ENCODE peak calls at places on chromosomes 11 and 22, in seven cellular contexts. W, V, D, T, G, E and J are unnamed samples.

GRCh38 chr22:25903294-25903693 is 161.3 kb downstream of the MYO18B start:
- DNase-seq in V (peak), E (no peak), D (no peak), T (peak), G (peak), W (peak), J (peak)

GRCh38 chr22:42895541-42895981 is 38.5 kb upstream of the ARFGAP3 start:
- DNase-seq in W (no peak), G (no peak), D (no peak), E (no peak), T (no peak), V (no peak), J (no peak)

GRCh38 chr11:2573240-2574042 is 126.4 kb downstream of the KCNQ1OT1 start:
- DNase-seq in E (no peak), V (no peak), D (no peak), G (no peak), W (no peak), T (no peak), J (no peak)

GRCh38 chr22:25661067-25661466 is 80.9 kb upstream of the MYO18B start:
- DNase-seq in W (no peak), G (no peak), T (no peak), E (no peak), D (peak), V (no peak), J (no peak)

GRCh38 chr11:45061641-45062040 is 84.8 kb upstream of the PRDM11 start:
- DNase-seq in W (no peak), T (no peak), G (no peak), E (no peak), V (no peak), D (no peak), J (no peak)

GRCh38 chr11:74035264-74035663 is 26.4 kb upstream of the UCP3 start:
- DNase-seq in E (peak), T (no peak), V (no peak), G (no peak), W (no peak), D (peak), J (no peak)

GRCh38 chr11:17805043-17805442 is 70.5 kb downstream of the KCNC1 start:
- DNase-seq in T (no peak), D (no peak), E (no peak), V (no peak), W (no peak), G (no peak), J (no peak)

GRCh38 chr11:2533642-2534115 is 88.9 kb downstream of the KCNQ1 start:
- DNase-seq in T (peak), D (peak), E (peak), V (peak), W (peak), G (no peak), J (peak)

GRCh38 chr11:19437760-19438159 is 197.0 kb upstream of the E2F8 start:
- DNase-seq in W (no peak), G (peak), T (no peak), E (peak), V (no peak), D (peak), J (no peak)

GRCh38 chr11:86013718-86014117 is 55.2 kb downstream of the PICALM start:
- DNase-seq in T (no peak), W (no peak), V (no peak), G (no peak), E (no peak), D (no peak), J (no peak)

GRCh38 chr22:43811777-43812148 is 342 bp downstream of the EFCAB6 start:
- DNase-seq in D (peak), T (no peak), V (no peak), W (no peak), G (peak), E (peak), J (no peak)

GRCh38 chr11:57410287-57410686 is 16.6 kb downstream of the SLC43A3 start:
- DNase-seq in G (no peak), T (no peak), D (peak), E (peak), W (no peak), V (no peak), J (no peak)

GRCh38 chr22:44225091-44225689 is 44.5 kb downstream of the PARVG start:
- DNase-seq in D (no peak), G (no peak), T (no peak), W (no peak), E (no peak), V (no peak), J (no peak)

GRCh38 chr22:44133901-44134511 is 46.7 kb upstream of the PARVG start:
- DNase-seq in V (no peak), D (peak), E (no peak), W (no peak), T (no peak), G (no peak), J (no peak)

GRCh38 chr11:47257518-47258316 is at the start of gene NR1H3:
- DNase-seq in D (peak), W (peak), E (peak), G (peak), V (peak), T (peak), J (peak)

GRCh38 chr11:90113541-90113940 is 20.9 kb upstream of the NAALAD2 start:
- DNase-seq in W (no peak), V (no peak), D (peak), E (no peak), T (no peak), G (peak), J (no peak)

GRCh38 chr11:63565728-63566127 is 2.5 kb upstream of the PLAAT2 start:
- DNase-seq in G (no peak), W (peak), V (no peak), D (no peak), E (no peak), T (no peak), J (no peak)

GRCh38 chr11:77322926-77323590 is 21.6 kb upstream of the GDPD4 start:
- DNase-seq in V (no peak), D (no peak), T (no peak), G (no peak), W (no peak), E (peak), J (no peak)

GRCh38 chr11:65934014-65934413 is 11.3 kb upstream of the TSGA10IP start:
- DNase-seq in D (peak), T (no peak), V (peak), W (no peak), G (no peak), E (peak), J (no peak)

GRCh38 chr11:83008581-83008923 is 63.1 kb downstream of the RAB30 start:
- DNase-seq in T (no peak), W (no peak), E (peak), D (peak), G (no peak), V (no peak), J (no peak)

GRCh38 chr11:75240381-75241035 is at the start of gene TPBGL:
- DNase-seq in D (no peak), E (no peak), W (peak), G (no peak), T (peak), V (peak), J (peak)

GRCh38 chr11:2590951-2591754 is 108.6 kb downstream of the KCNQ1OT1 start:
- DNase-seq in V (no peak), D (no peak), G (no peak), W (peak), T (no peak), E (no peak), J (no peak)

GRCh38 chr22:27808730-27809129 is 7.2 kb upstream of the MN1 start:
- DNase-seq in T (no peak), D (no peak), W (no peak), G (no peak), E (no peak), V (no peak), J (no peak)
- H3K27ac ChIP-seq in T (no peak), D (no peak), W (no peak), G (no peak), E (no peak), V (no peak), J (no peak)

DNA sequence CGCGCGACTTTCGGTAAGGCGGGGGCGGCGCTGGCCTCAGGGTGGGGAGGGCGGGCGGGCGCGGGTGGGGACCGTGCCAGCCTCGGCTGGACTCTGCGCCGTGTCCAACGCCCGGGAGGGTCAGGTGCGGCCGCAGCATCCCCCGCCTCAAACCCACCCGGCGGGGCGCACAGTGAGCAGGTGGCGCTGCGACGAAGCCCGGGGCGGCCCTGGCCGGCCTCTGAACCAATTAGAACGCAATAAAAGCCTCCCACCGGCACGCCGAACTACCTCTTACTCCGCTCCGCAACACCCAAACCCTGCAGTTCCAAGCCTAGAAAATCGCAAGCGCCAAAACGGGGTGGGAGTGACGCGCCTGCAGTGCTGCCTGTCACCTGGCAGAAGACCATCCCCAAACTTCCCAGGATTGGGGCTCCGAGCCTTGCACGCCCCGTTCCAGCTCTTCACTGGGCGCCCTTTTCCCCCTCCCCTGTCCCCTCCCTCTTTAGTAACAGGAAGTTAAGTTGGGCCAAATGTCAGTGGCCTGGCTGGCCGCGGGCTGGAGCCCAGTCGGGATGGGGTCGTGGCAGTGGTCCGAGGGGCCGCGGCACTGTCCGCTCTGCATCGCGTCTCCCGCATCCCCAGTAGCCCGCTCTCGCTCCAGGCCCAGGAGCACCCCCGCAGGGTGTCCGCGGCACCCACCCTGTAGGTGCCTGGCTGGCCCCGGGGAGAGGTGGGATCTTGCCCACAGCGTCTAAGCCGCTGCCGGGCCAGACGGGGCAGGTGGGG is 508 bp downstream of the MICAL2 start:
- DNase-seq in W (peak), V (no peak), D (no peak), E (no peak), T (peak), G (no peak), J (peak)
- H2AFZ ChIP-seq in W (no peak), V (peak), D (no peak), E (peak), T (peak), G (no peak), J (peak)

DNA sequence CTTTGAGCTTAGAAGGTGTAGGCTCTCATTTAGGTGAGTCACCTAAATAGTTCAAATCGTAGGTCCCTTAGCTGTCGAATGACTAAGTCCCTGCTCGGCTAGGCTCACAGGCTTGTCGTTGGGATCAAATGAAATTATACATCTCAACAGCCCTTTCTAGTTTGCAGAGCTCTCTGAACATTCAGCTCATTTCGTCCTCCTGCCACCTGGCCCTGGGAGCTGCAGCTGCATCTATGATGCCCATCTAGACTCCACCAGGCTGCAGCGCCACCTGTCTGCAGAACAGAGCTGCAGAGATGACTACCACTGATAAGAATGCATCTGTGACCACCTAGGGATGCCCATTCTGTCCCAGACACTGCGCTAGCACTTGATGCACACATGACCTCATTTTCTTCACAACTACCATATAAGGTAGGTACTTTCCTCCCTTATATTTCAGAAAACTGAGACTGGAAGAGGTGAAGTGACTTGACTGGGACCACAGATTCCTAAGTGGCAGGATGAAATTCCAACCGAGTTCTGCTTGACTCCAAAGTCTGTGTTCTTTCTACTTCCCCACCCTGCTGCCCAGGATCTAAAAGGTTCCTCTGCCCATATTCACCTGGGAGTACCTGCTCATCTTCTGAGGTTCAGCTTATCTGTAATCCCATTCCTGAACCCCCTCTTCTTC is 141.1 kb upstream of the NARS2 start:
- DNase-seq in G (peak), V (peak), T (peak), D (peak), W (peak), E (peak), J (peak)
- H3K27ac ChIP-seq in G (no peak), V (no peak), T (no peak), D (no peak), W (no peak), E (no peak), J (no peak)

GRCh38 chr22:40759294-40759840 is 59.8 kb downstream of the SLC25A17 start:
- DNase-seq in D (no peak), E (no peak), V (no peak), T (no peak), G (no peak), W (no peak), J (no peak)

GRCh38 chr22:40753114-40753513 is 66.0 kb downstream of the SLC25A17 start:
- DNase-seq in W (no peak), V (no peak), E (no peak), G (no peak), T (no peak), D (no peak), J (no peak)

GRCh38 chr22:40751250-40751649 is 67.9 kb downstream of the SLC25A17 start:
- DNase-seq in V (no peak), D (no peak), E (no peak), W (no peak), T (no peak), G (no peak), J (no peak)

GRCh38 chr22:40758390-40758789 is 60.8 kb downstream of the SLC25A17 start:
- DNase-seq in V (no peak), D (no peak), T (no peak), G (no peak), E (no peak), W (no peak), J (no peak)

DNA sequence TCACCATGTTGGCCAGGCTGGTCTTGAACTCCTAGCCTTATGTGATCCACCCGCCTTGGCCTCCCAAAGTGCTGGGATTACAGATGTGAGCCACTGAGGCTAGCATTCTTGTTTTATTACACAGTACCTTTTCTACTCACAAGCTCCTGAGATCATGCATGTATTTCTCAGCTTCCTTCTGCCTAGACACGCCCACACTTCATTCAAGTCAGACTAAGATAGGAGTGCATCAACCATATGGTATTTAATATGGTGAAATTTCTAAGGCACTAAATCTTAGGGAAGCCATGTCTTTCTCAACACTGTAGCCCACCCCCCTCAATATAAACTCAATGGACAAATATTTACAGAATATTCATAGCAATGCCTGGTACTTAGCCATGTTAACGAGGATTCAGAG is 62.1 kb downstream of the SLC25A17 start:
- DNase-seq in E (peak), D (no peak), G (no peak), W (no peak), T (no peak), V (no peak), J (no peak)
- H2AFZ ChIP-seq in E (no peak), D (no peak), G (no peak), W (no peak), T (no peak), V (no peak), J (no peak)

GRCh38 chr22:19982991-19983578 is 33.5 kb downstream of the ARVCF start:
- DNase-seq in V (no peak), D (no peak), E (no peak), T (no peak), G (no peak), W (no peak), J (no peak)
- H3K27ac ChIP-seq in V (no peak), D (no peak), E (no peak), T (no peak), G (no peak), W (no peak), J (no peak)

GRCh38 chr11:95625164-95626017 is 164.2 kb downstream of the FAM76B start:
- DNase-seq in W (peak), V (no peak), E (no peak), T (no peak), G (no peak), D (no peak), J (no peak)
- H2AFZ ChIP-seq in W (no peak), V (peak), E (no peak), T (peak), G (no peak), D (no peak), J (peak)

DNA sequence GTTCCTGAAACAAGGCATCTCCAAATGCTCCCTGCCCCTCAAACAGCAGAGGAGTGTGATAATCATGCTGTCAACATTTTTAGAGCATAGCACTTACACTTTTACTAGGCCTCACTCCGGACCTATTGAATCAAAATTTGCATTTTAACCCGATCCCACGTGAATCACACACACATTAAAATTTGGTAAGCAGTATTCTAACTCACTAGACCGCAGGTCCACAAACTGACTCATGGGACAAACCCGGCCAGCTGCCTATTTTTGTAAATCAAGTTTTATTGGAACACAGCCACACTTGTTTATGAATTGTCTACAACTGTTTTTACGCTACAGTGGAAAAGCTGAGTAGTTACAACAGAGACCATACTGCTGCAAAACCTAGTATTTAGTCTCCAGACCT is 43.3 kb downstream of the SNX19 start:
- DNase-seq in D (peak), W (no peak), V (no peak), E (peak), G (no peak), T (no peak), J (no peak)
- H3K27ac ChIP-seq in D (peak), W (no peak), V (no peak), E (peak), G (no peak), T (no peak), J (no peak)

GRCh38 chr22:37310075-37310606 is 27.8 kb downstream of the CYTH4 start:
- DNase-seq in V (peak), T (no peak), E (no peak), W (no peak), G (no peak), D (no peak), J (no peak)
- H2AFZ ChIP-seq in V (peak), T (no peak), E (peak), W (no peak), G (no peak), D (no peak), J (no peak)

GRCh38 chr11:7252683-7253213 is 1.0 kb downstream of the SYT9 start:
- DNase-seq in T (peak), V (no peak), D (no peak), W (no peak), G (no peak), E (no peak), J (peak)
- H3K27ac ChIP-seq in T (no peak), V (no peak), D (no peak), W (no peak), G (no peak), E (no peak), J (no peak)

DNA sequence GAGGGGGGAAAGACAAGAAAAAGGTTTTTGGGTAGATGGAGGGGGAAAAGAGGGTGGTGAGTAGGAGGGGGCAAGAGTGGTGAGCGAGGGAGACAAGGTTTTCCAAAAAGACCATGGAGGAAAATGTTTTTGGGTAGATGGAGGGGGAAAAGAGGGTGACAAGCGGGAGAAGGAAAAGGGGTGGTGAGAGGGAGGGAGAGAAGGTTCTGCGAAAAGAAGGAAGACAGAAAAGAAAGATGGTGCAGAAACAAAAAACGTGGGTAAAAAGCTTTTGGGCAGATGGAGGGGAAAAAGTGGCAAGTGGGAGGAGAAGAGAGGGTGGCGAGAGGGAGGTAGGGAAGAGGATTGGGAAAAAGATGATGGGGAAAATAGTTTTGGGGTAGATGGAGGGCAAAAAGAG is 116.0 kb upstream of the SERPIND1 start:
- DNase-seq in W (no peak), D (no peak), E (no peak), T (no peak), G (no peak), V (peak), J (no peak)
- H2AFZ ChIP-seq in W (no peak), D (no peak), E (no peak), T (peak), G (no peak), V (no peak), J (no peak)